ENCODE peak calls at places on chromosomes 4 and X, in nine cellular contexts. J is activated T-helper 1 cell treated with Interleukin-2 at 50 U/mL for 16 hours; E is activated CD8-positive, alpha-beta memory T cell treated with anti-CD3 and anti-CD28 coated beads, Interleukin-2, amount 50 U/mL, for 48 hours; A is stimulated activated CD4-positive, alpha-beta T cell treated with anti-CD3 and anti-CD28 coated beads, Interleukin-12 subunit alpha, Interleukin-12 subunit beta, amount 100 ng/mL, for 4 hours; W is breast epithelium; V is pons; L is type B pancreatic cell; C is naive thymus-derived CD8-positive, alpha-beta T cell; I is astrocyte of the spinal cord. H is an unnamed sample.

GRCh38 chr4:87188063-87188462 is 32.4 kb downstream of the KLHL8 start:
- DNase-seq in I (peak; percentile 37), V (no peak), E (no peak), L (no peak), J (no peak), A (no peak), W (no peak), C (no peak), H (no peak)

GRCh38 chr4:15702941-15703403 is at the start of gene BST1:
- DNase-seq in C (peak; percentile 24), J (peak; percentile 22), L (no peak), A (peak; percentile 38), E (peak; percentile 76), I (peak; percentile 68), W (peak; percentile 56), V (no peak), H (no peak)

GRCh38 chrX:40468033-40468979 is 112.5 kb upstream of the ATP6AP2 start:
- DNase-seq in C (no peak), L (no peak), J (no peak), V (peak; percentile 93), A (peak; percentile 10), I (peak; percentile 29), E (peak; percentile 49), W (no peak), H (peak; percentile 64)

GRCh38 chrX:120115438-120115963 is at the start of gene RHOXF1:
- DNase-seq in J (no peak), A (no peak), C (no peak), L (no peak), E (no peak), V (no peak), I (no peak), W (no peak), H (no peak)

GRCh38 chr4:152209772-152210493 is 326.0 kb downstream of the FBXW7 start:
- DNase-seq in L (no peak), C (no peak), W (no peak), E (no peak), J (no peak), V (no peak), I (no peak), A (no peak), H (no peak)

GRCh38 chr4:95190751-95191436 is 357.9 kb downstream of the UNC5C start:
- DNase-seq in W (no peak), J (no peak), A (no peak), I (no peak), E (no peak), L (no peak), C (no peak), V (peak; percentile 74), H (peak; percentile 5)

GRCh38 chrX:39985551-39985950 is 112.2 kb downstream of the BCOR start:
- DNase-seq in V (no peak), L (no peak), A (no peak), I (no peak), E (no peak), C (no peak), J (no peak), W (no peak), H (no peak)

GRCh38 chr4:73735231-73735630 is 5.1 kb upstream of the CXCL8 start:
- DNase-seq in A (no peak), I (peak; percentile 50), W (no peak), E (no peak), C (no peak), L (no peak), V (peak; percentile 50), J (no peak), H (peak; percentile 22)

GRCh38 chr4:112060212-112060611 is 85.0 kb upstream of the FAM241A start:
- DNase-seq in J (no peak), I (peak; percentile 10), C (no peak), A (no peak), L (no peak), V (peak; percentile 24), W (no peak), E (no peak), H (peak; percentile 38)

GRCh38 chr4:127965803-127966175 is 583 bp downstream of the ABHD18 start:
- DNase-seq in V (peak; percentile 35), J (peak; percentile 54), E (peak; percentile 83), I (no peak), C (peak; percentile 71), W (no peak), L (no peak), A (peak; percentile 64), H (peak; percentile 52)

GRCh38 chrX:49876750-49877149 is 2.5 kb upstream of the USP27X start:
- DNase-seq in A (no peak), W (no peak), V (peak; percentile 49), I (peak; percentile 8), J (no peak), E (no peak), C (no peak), L (no peak), H (peak; percentile 14)

GRCh38 chrX:94041881-94042280 is 367.9 kb downstream of the FAM133A start:
- DNase-seq in J (no peak), W (no peak), E (no peak), C (no peak), A (no peak), V (no peak), L (no peak), I (no peak), H (no peak)

GRCh38 chr4:151045907-151046306 is 30.8 kb upstream of the LRBA start:
- DNase-seq in V (no peak), J (no peak), A (no peak), L (no peak), E (no peak), C (no peak), W (no peak), I (no peak), H (no peak)

GRCh38 chr4:100880012-100880411 is 362.2 kb upstream of the EMCN start:
- DNase-seq in V (no peak), C (no peak), A (no peak), E (no peak), W (no peak), I (no peak), J (no peak), L (no peak), H (no peak)

GRCh38 chr4:131006388-131006787 is 1910.4 kb downstream of the C4orf33 start:
- DNase-seq in J (no peak), L (no peak), E (no peak), W (no peak), A (no peak), I (no peak), V (no peak), C (no peak), H (no peak)

GRCh38 chrX:115038406-115038805 is 21.0 kb upstream of the IL13RA2 start:
- DNase-seq in W (no peak), J (no peak), I (no peak), C (no peak), L (no peak), E (no peak), V (no peak), A (no peak), H (no peak)

GRCh38 chr4:110854021-110854678 is 231.3 kb upstream of the PITX2 start:
- DNase-seq in J (no peak), E (no peak), C (no peak), V (no peak), W (no peak), I (peak; percentile 86), L (no peak), A (no peak), H (peak; percentile 44)

GRCh38 chrX:53317365-53318069 is 36.1 kb upstream of the IQSEC2 start:
- DNase-seq in E (peak; percentile 80), L (peak; percentile 76), C (peak; percentile 47), W (no peak), J (peak; percentile 53), V (peak; percentile 48), A (peak; percentile 63), I (peak; percentile 35), H (no peak)

GRCh38 chr4:74583066-74583700 is 138.2 kb downstream of the AREG start:
- DNase-seq in W (no peak), C (no peak), I (peak; percentile 39), V (no peak), J (no peak), A (no peak), E (no peak), L (no peak), H (peak; percentile 71)

GRCh38 chr4:7420661-7421040 is 14.1 kb downstream of the PSAPL1 start:
- DNase-seq in C (no peak), I (no peak), V (no peak), J (no peak), A (no peak), E (peak; percentile 25), L (no peak), W (peak; percentile 28), H (no peak)